ENCODE peak calls at places on chromosomes 7 and 10, in six cellular contexts. R is GM13976; V is Calu3; E is K562; P is activated CD4-positive, alpha-beta T cell treated with anti-CD3 and anti-CD28 coated beads, Interleukin-2, amount 10 ng/mL, durations not matched to agents 7 days and 5 days; G is stimulated activated CD4-positive, alpha-beta T cell treated with anti-CD3 and anti-CD28 coated beads, Interleukin-1b, Interleukin-23, amount 100 ng/mL, for 4 hours. N is an unnamed sample.

GRCh38 chr7:73557397-73558257 is at the start of gene BCL7B:
- DNase-seq in P (peak), V (peak), R (peak), E (peak), G (peak), N (no peak)

GRCh38 chr10:13987472-13987871 is 343.3 kb downstream of the FRMD4A start:
- DNase-seq in V (no peak), E (no peak), R (peak), P (no peak), G (no peak), N (peak)

GRCh38 chr10:95537543-95537930 is 23.6 kb downstream of the SORBS1 start:
- DNase-seq in E (no peak), R (no peak), G (no peak), V (peak), P (no peak), N (no peak)

GRCh38 chr10:58054881-58055280 is 212.8 kb downstream of the IPMK start:
- DNase-seq in V (no peak), G (no peak), E (no peak), P (no peak), R (no peak), N (no peak)

GRCh38 chr7:95933618-95934017 is 161.3 kb downstream of the DYNC1I1 start:
- DNase-seq in R (no peak), E (no peak), G (no peak), V (no peak), P (no peak), N (no peak)

GRCh38 chr7:136718191-136718590 is 150.3 kb upstream of the CHRM2 start:
- DNase-seq in E (no peak), V (no peak), R (no peak), P (no peak), G (no peak), N (no peak)

GRCh38 chr7:54773472-54774399 is 14.7 kb upstream of the SEC61G start:
- DNase-seq in R (peak), E (peak), V (peak), P (peak), G (peak), N (no peak)

GRCh38 chr7:83452256-83452655 is 196.7 kb downstream of the SEMA3E start:
- DNase-seq in G (no peak), P (no peak), E (no peak), R (no peak), V (no peak), N (no peak)

GRCh38 chr10:3043512-3044368 is 23.6 kb upstream of the PFKP start:
- DNase-seq in G (peak), V (peak), E (peak), R (peak), P (peak), N (no peak)

GRCh38 chr7:148862481-148862880 is 21.6 kb downstream of the EZH2 start:
- DNase-seq in R (no peak), E (no peak), G (no peak), V (no peak), P (no peak), N (no peak)

N was measured in GM12878.